ENCODE peak calls at places on chromosomes 16 and 17, in nine cellular contexts. One of them, this sample, is unnamed.

GRCh38 chr16:648786-649589 is at the start of gene WDR90:
- DNase-seq in CD4-positive, alpha-beta T cell: peak
- DNase-seq in esophagus muscularis mucosa: peak
- DNase-seq in cardiac fibroblast: peak
- DNase-seq in GM10248: peak
- DNase-seq in heart left ventricle: peak
- DNase-seq in GM12865: peak
- DNase-seq in GM20000: peak
- DNase-seq in ovary: peak
- DNase-seq in this sample: peak

GRCh38 chr16:28898266-28898665 is 20.0 kb downstream of the ATP2A1 start:
- DNase-seq in CD4-positive, alpha-beta T cell: no peak
- DNase-seq in esophagus muscularis mucosa: no peak
- DNase-seq in cardiac fibroblast: no peak
- DNase-seq in GM10248: no peak
- DNase-seq in heart left ventricle: no peak
- DNase-seq in GM12865: no peak
- DNase-seq in GM20000: no peak
- DNase-seq in ovary: no peak
- DNase-seq in this sample: no peak

GRCh38 chr17:44933824-44934744 is 13.5 kb downstream of the KIF18B start:
- DNase-seq in CD4-positive, alpha-beta T cell: no peak
- DNase-seq in esophagus muscularis mucosa: no peak
- DNase-seq in cardiac fibroblast: no peak
- DNase-seq in GM10248: no peak
- DNase-seq in heart left ventricle: no peak
- DNase-seq in GM12865: no peak
- DNase-seq in GM20000: no peak
- DNase-seq in ovary: no peak
- DNase-seq in this sample: no peak

GRCh38 chr16:13961099-13961811 is 41.3 kb downstream of the ERCC4 start:
- DNase-seq in CD4-positive, alpha-beta T cell: no peak
- DNase-seq in esophagus muscularis mucosa: no peak
- DNase-seq in cardiac fibroblast: peak
- DNase-seq in GM10248: no peak
- DNase-seq in heart left ventricle: no peak
- DNase-seq in GM12865: no peak
- DNase-seq in GM20000: no peak
- DNase-seq in ovary: no peak
- DNase-seq in this sample: peak

GRCh38 chr17:17376362-17376761 is 73.2 kb downstream of the NT5M start:
- DNase-seq in CD4-positive, alpha-beta T cell: no peak
- DNase-seq in esophagus muscularis mucosa: no peak
- DNase-seq in cardiac fibroblast: peak
- DNase-seq in GM10248: no peak
- DNase-seq in heart left ventricle: no peak
- DNase-seq in GM12865: no peak
- DNase-seq in GM20000: no peak
- DNase-seq in ovary: no peak
- DNase-seq in this sample: no peak

GRCh38 chr16:88377961-88378360 is 4.8 kb upstream of the ZNF469 start:
- DNase-seq in CD4-positive, alpha-beta T cell: no peak
- DNase-seq in esophagus muscularis mucosa: no peak
- DNase-seq in cardiac fibroblast: no peak
- DNase-seq in GM10248: no peak
- DNase-seq in heart left ventricle: peak
- DNase-seq in GM12865: no peak
- DNase-seq in GM20000: no peak
- DNase-seq in ovary: peak
- DNase-seq in this sample: no peak

GRCh38 chr17:2174471-2175293 is 119.8 kb downstream of the HIC1 start:
- DNase-seq in CD4-positive, alpha-beta T cell: no peak
- DNase-seq in esophagus muscularis mucosa: no peak
- DNase-seq in cardiac fibroblast: peak
- DNase-seq in GM10248: no peak
- DNase-seq in heart left ventricle: peak
- DNase-seq in GM12865: no peak
- DNase-seq in GM20000: no peak
- DNase-seq in ovary: peak
- DNase-seq in this sample: peak

GRCh38 chr16:27867122-27868110 is 196.1 kb downstream of the GSG1L start:
- DNase-seq in CD4-positive, alpha-beta T cell: peak
- DNase-seq in esophagus muscularis mucosa: no peak
- DNase-seq in cardiac fibroblast: peak
- DNase-seq in GM10248: peak
- DNase-seq in heart left ventricle: peak
- DNase-seq in GM12865: peak
- DNase-seq in GM20000: peak
- DNase-seq in ovary: no peak
- DNase-seq in this sample: peak

GRCh38 chr17:77598241-77598620 is 360.3 kb upstream of the TNRC6C start:
- DNase-seq in CD4-positive, alpha-beta T cell: no peak
- DNase-seq in esophagus muscularis mucosa: no peak
- DNase-seq in cardiac fibroblast: no peak
- DNase-seq in GM10248: no peak
- DNase-seq in heart left ventricle: no peak
- DNase-seq in GM12865: no peak
- DNase-seq in GM20000: no peak
- DNase-seq in ovary: no peak
- DNase-seq in this sample: no peak

GRCh38 chr17:46818319-46818928 is at the start of gene WNT3:
- DNase-seq in CD4-positive, alpha-beta T cell: peak
- DNase-seq in esophagus muscularis mucosa: no peak
- DNase-seq in cardiac fibroblast: no peak
- DNase-seq in GM10248: peak
- DNase-seq in heart left ventricle: no peak
- DNase-seq in GM12865: peak
- DNase-seq in GM20000: peak
- DNase-seq in ovary: no peak
- DNase-seq in this sample: no peak

GRCh38 chr17:50541916-50542688 is 4.9 kb upstream of the SPATA20 start:
- DNase-seq in CD4-positive, alpha-beta T cell: peak
- DNase-seq in esophagus muscularis mucosa: peak
- DNase-seq in cardiac fibroblast: peak
- DNase-seq in GM10248: peak
- DNase-seq in heart left ventricle: peak
- DNase-seq in GM12865: peak
- DNase-seq in GM20000: peak
- DNase-seq in ovary: peak
- DNase-seq in this sample: peak

GRCh38 chr17:73798111-73798748 is 154.0 kb upstream of the SDK2 start:
- DNase-seq in CD4-positive, alpha-beta T cell: no peak
- DNase-seq in esophagus muscularis mucosa: no peak
- DNase-seq in cardiac fibroblast: peak
- DNase-seq in GM10248: no peak
- DNase-seq in heart left ventricle: no peak
- DNase-seq in GM12865: no peak
- DNase-seq in GM20000: no peak
- DNase-seq in ovary: no peak
- DNase-seq in this sample: peak

GRCh38 chr17:64635647-64636305 is 26.3 kb downstream of the SMURF2 start:
- DNase-seq in CD4-positive, alpha-beta T cell: no peak
- DNase-seq in esophagus muscularis mucosa: no peak
- DNase-seq in cardiac fibroblast: peak
- DNase-seq in GM10248: peak
- DNase-seq in heart left ventricle: no peak
- DNase-seq in GM12865: peak
- DNase-seq in GM20000: peak
- DNase-seq in ovary: no peak
- DNase-seq in this sample: peak

DNA sequence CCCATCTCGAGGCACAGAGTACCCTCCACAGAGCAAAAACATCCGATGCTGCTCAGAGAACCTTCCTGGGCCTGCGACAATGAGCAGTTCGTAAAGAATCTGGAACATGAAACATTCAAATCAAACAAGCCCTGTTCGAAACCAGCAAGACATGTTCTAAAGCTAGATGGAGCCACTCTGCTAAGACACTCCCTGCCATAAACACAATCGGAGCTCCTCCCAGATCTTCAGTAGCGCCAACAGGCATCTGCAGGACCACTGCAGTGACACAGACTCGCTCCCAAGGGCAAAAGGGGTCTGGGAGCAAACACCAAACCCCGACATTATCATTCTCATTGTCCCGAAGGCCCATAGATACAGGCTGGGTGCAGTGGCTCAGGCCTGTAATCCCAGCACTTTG is 108.7 kb downstream of the ZFHX3 start:
- DNase-seq in CD4-positive, alpha-beta T cell: no peak
- DNase-seq in esophagus muscularis mucosa: no peak
- DNase-seq in cardiac fibroblast: peak
- DNase-seq in GM10248: no peak
- DNase-seq in heart left ventricle: peak
- DNase-seq in GM12865: no peak
- DNase-seq in GM20000: no peak
- DNase-seq in ovary: no peak
- DNase-seq in this sample: peak
- TF ChIP-seq CTCF in CD4-positive, alpha-beta T cell: no peak
- TF ChIP-seq CTCF in esophagus muscularis mucosa: peak
- TF ChIP-seq CTCF in cardiac fibroblast: peak
- TF ChIP-seq CTCF in GM10248: no peak
- TF ChIP-seq CTCF in heart left ventricle: peak
- TF ChIP-seq CTCF in GM12865: no peak
- TF ChIP-seq CTCF in GM20000: no peak
- TF ChIP-seq CTCF in ovary: no peak
- TF ChIP-seq CTCF in this sample: peak

GRCh38 chr16:56264609-56264972 is 73.3 kb downstream of the GNAO1 start:
- DNase-seq in CD4-positive, alpha-beta T cell: no peak
- DNase-seq in esophagus muscularis mucosa: no peak
- DNase-seq in cardiac fibroblast: no peak
- DNase-seq in GM10248: no peak
- DNase-seq in heart left ventricle: no peak
- DNase-seq in GM12865: no peak
- DNase-seq in GM20000: no peak
- DNase-seq in ovary: no peak
- DNase-seq in this sample: no peak

GRCh38 chr16:56263711-56264608 is 72.7 kb downstream of the GNAO1 start:
- DNase-seq in CD4-positive, alpha-beta T cell: no peak
- DNase-seq in esophagus muscularis mucosa: no peak
- DNase-seq in cardiac fibroblast: no peak
- DNase-seq in GM10248: no peak
- DNase-seq in heart left ventricle: peak
- DNase-seq in GM12865: no peak
- DNase-seq in GM20000: no peak
- DNase-seq in ovary: no peak
- DNase-seq in this sample: no peak

GRCh38 chr16:56262148-56262878 is 71.0 kb downstream of the GNAO1 start:
- DNase-seq in CD4-positive, alpha-beta T cell: peak
- DNase-seq in esophagus muscularis mucosa: no peak
- DNase-seq in cardiac fibroblast: no peak
- DNase-seq in GM10248: no peak
- DNase-seq in heart left ventricle: no peak
- DNase-seq in GM12865: no peak
- DNase-seq in GM20000: no peak
- DNase-seq in ovary: no peak
- DNase-seq in this sample: no peak

GRCh38 chr16:56265184-56265583 is 73.9 kb downstream of the GNAO1 start:
- DNase-seq in CD4-positive, alpha-beta T cell: no peak
- DNase-seq in esophagus muscularis mucosa: no peak
- DNase-seq in cardiac fibroblast: no peak
- DNase-seq in GM10248: no peak
- DNase-seq in heart left ventricle: no peak
- DNase-seq in GM12865: no peak
- DNase-seq in GM20000: no peak
- DNase-seq in ovary: no peak
- DNase-seq in this sample: no peak

GRCh38 chr16:56262879-56263245 is 71.6 kb downstream of the GNAO1 start:
- DNase-seq in CD4-positive, alpha-beta T cell: no peak
- DNase-seq in esophagus muscularis mucosa: no peak
- DNase-seq in cardiac fibroblast: no peak
- DNase-seq in GM10248: no peak
- DNase-seq in heart left ventricle: no peak
- DNase-seq in GM12865: no peak
- DNase-seq in GM20000: no peak
- DNase-seq in ovary: no peak
- DNase-seq in this sample: no peak
- TF ChIP-seq CTCF in CD4-positive, alpha-beta T cell: no peak
- TF ChIP-seq CTCF in esophagus muscularis mucosa: no peak
- TF ChIP-seq CTCF in cardiac fibroblast: no peak
- TF ChIP-seq CTCF in GM10248: no peak
- TF ChIP-seq CTCF in heart left ventricle: no peak
- TF ChIP-seq CTCF in GM12865: no peak
- TF ChIP-seq CTCF in GM20000: no peak
- TF ChIP-seq CTCF in ovary: no peak
- TF ChIP-seq CTCF in this sample: no peak

DNA sequence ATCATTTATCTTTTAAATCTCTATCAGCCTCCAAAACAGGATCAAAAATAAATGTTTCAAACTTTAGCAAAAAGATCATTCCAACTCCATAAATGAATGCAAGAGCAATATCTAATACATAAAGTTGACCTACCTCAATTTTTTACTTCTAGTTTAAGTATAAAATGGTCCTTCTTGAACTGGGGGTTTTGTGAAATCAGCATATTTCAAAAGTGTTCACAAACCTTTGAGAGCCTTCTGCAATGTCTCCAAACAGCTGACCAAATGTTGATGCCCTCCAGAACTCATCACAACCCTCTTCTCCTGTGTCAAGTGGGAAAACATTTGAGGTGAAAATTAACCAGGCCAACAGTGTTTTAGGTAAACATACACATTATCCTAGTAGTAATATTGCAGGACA is 7.7 kb downstream of the MED1 start:
- DNase-seq in CD4-positive, alpha-beta T cell: no peak
- DNase-seq in esophagus muscularis mucosa: no peak
- DNase-seq in cardiac fibroblast: no peak
- DNase-seq in GM10248: no peak
- DNase-seq in heart left ventricle: no peak
- DNase-seq in GM12865: no peak
- DNase-seq in GM20000: no peak
- DNase-seq in ovary: no peak
- DNase-seq in this sample: no peak
- TF ChIP-seq CTCF in CD4-positive, alpha-beta T cell: no peak
- TF ChIP-seq CTCF in esophagus muscularis mucosa: no peak
- TF ChIP-seq CTCF in cardiac fibroblast: no peak
- TF ChIP-seq CTCF in GM10248: no peak
- TF ChIP-seq CTCF in heart left ventricle: no peak
- TF ChIP-seq CTCF in GM12865: no peak
- TF ChIP-seq CTCF in GM20000: no peak
- TF ChIP-seq CTCF in ovary: no peak
- TF ChIP-seq CTCF in this sample: no peak

DNA sequence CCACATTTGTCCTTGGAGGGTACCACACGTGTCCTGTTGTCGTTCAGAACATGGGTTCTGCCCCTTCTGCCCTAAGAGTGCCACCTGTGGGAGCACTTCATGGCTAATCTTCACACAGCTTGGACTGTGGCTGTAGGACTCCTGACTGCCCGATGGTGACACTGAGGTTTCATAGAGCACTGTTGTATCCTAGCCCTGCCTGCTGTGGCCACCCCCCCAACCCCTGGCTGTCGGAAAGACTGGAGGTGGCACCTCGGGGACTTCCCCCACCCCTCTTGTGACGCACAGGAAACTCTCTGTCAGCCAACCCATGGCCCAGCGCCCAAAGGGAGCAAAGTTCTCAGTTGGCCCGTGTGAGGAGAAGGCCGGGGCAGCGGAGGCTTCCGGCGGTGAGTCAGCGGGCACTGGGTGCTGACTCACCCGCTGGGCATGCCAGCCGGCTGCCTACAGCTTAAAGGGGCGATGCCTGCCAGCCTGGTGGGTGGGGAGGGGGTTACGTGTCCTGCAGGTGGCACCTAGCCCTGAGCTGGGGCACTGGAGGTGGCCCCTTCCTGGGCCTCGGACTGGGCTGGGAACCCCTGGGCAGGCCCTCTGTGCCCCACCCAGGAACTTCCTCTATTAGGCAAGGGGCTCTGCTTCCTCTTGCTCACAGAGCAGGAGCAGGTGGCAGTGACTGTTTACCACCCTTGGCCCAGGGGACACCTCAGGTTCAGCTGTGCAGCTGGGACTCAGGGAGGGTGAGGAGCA is 3.4 kb downstream of the MAP2K3 start:
- DNase-seq in CD4-positive, alpha-beta T cell: peak
- DNase-seq in esophagus muscularis mucosa: peak
- DNase-seq in cardiac fibroblast: peak
- DNase-seq in GM10248: peak
- DNase-seq in heart left ventricle: peak
- DNase-seq in GM12865: peak
- DNase-seq in GM20000: peak
- DNase-seq in ovary: peak
- DNase-seq in this sample: peak
- TF ChIP-seq CTCF in CD4-positive, alpha-beta T cell: no peak
- TF ChIP-seq CTCF in esophagus muscularis mucosa: no peak
- TF ChIP-seq CTCF in cardiac fibroblast: no peak
- TF ChIP-seq CTCF in GM10248: no peak
- TF ChIP-seq CTCF in heart left ventricle: no peak
- TF ChIP-seq CTCF in GM12865: no peak
- TF ChIP-seq CTCF in GM20000: no peak
- TF ChIP-seq CTCF in ovary: no peak
- TF ChIP-seq CTCF in this sample: no peak